ENCODE peak calls at places on chromosomes 16 and 17, in four cellular contexts. One of them, this sample, is unnamed. For H3K4me1, the result is how much of the 10 kb centered on the place peaks cover.

GRCh38 chr16:90046122-90046970 is 27.1 kb upstream of the DBNDD1 start:
- DNase-seq in H1: peak
- DNase-seq in IMR-90: no peak
- DNase-seq in mesendoderm: peak
- DNase-seq in this sample: peak

GRCh38 chr17:48382989-48383388 is 47.0 kb downstream of the SKAP1 start:
- DNase-seq in H1: no peak
- DNase-seq in IMR-90: no peak
- DNase-seq in mesendoderm: no peak
- DNase-seq in this sample: no peak

GRCh38 chr16:53282975-53283946 is 151.0 kb upstream of the RBL2 start:
- DNase-seq in H1: no peak
- DNase-seq in IMR-90: peak
- DNase-seq in mesendoderm: peak
- DNase-seq in this sample: no peak

GRCh38 chr17:57962441-57963148 is 7.4 kb upstream of the CUEDC1 start:
- DNase-seq in H1: no peak
- DNase-seq in IMR-90: no peak
- DNase-seq in mesendoderm: no peak
- DNase-seq in this sample: no peak

GRCh38 chr17:79620207-79621038 is 9.6 kb upstream of the RBFOX3 start:
- DNase-seq in H1: no peak
- DNase-seq in IMR-90: no peak
- DNase-seq in mesendoderm: no peak
- DNase-seq in this sample: peak

GRCh38 chr17:8880466-8880865 is 13.0 kb upstream of the PIK3R6 start:
- DNase-seq in H1: no peak
- DNase-seq in IMR-90: no peak
- DNase-seq in mesendoderm: no peak
- DNase-seq in this sample: no peak

GRCh38 chr17:64413505-64413904 is 22.8 kb upstream of the PECAM1 start:
- DNase-seq in H1: no peak
- DNase-seq in IMR-90: no peak
- DNase-seq in mesendoderm: peak
- DNase-seq in this sample: no peak

GRCh38 chr16:31010539-31010938 is at the start of gene STX1B:
- DNase-seq in H1: no peak
- DNase-seq in IMR-90: no peak
- DNase-seq in mesendoderm: peak
- DNase-seq in this sample: peak

GRCh38 chr16:85752511-85753420 is 1.9 kb upstream of the C16orf74 start:
- DNase-seq in H1: no peak
- DNase-seq in IMR-90: peak
- DNase-seq in mesendoderm: peak
- DNase-seq in this sample: peak

GRCh38 chr16:27818231-27818630 is 245.3 kb downstream of the GSG1L start:
- DNase-seq in H1: no peak
- DNase-seq in IMR-90: no peak
- DNase-seq in mesendoderm: no peak
- DNase-seq in this sample: no peak

GRCh38 chr17:44758414-44759095 is at the start of gene ADAM11:
- DNase-seq in H1: no peak
- DNase-seq in IMR-90: no peak
- DNase-seq in mesendoderm: no peak
- DNase-seq in this sample: peak

GRCh38 chr17:52306314-52306713 is 147.8 kb upstream of the CA10 start:
- DNase-seq in H1: no peak
- DNase-seq in IMR-90: no peak
- DNase-seq in mesendoderm: no peak
- DNase-seq in this sample: no peak
- H3K56ac ChIP-seq in H1: no peak
- H3K56ac ChIP-seq in IMR-90: no peak
- H3K56ac ChIP-seq in mesendoderm: no peak
- H3K56ac ChIP-seq in this sample: no peak

GRCh38 chr17:81436294-81436849 is 41.1 kb downstream of the BAHCC1 start:
- DNase-seq in H1: no peak
- DNase-seq in IMR-90: no peak
- DNase-seq in mesendoderm: no peak
- DNase-seq in this sample: no peak
- H3K4me1 ChIP-seq in H1: under half
- H3K4me1 ChIP-seq in IMR-90: under half
- H3K4me1 ChIP-seq in mesendoderm: under half
- H3K4me1 ChIP-seq in this sample: under half

GRCh38 chr16:19914877-19915276 is 30.2 kb upstream of the GPRC5B start:
- DNase-seq in H1: no peak
- DNase-seq in IMR-90: no peak
- DNase-seq in mesendoderm: no peak
- DNase-seq in this sample: no peak
- H3K56ac ChIP-seq in H1: no peak
- H3K56ac ChIP-seq in IMR-90: no peak
- H3K56ac ChIP-seq in mesendoderm: no peak
- H3K56ac ChIP-seq in this sample: no peak

DNA sequence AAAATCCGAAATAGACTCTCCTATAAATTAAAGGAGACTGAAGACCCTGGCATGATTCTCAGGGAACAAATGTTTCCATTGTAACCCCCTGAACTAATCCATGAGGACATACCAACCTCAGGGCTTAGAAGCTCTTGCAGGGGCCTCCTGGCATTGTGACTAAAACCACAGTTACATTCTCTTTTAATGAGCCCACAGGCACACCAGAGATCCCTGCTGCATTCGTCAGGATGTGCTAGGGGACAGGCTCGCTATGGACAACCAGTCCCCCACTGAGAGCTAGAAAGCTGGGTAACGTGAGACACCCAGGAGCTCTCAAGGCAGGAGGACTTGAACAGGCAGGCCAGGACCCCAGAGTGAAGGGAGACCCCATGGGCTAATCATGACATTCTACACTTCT is 140.6 kb upstream of the TNRC6C start:
- DNase-seq in H1: no peak
- DNase-seq in IMR-90: no peak
- DNase-seq in mesendoderm: no peak
- DNase-seq in this sample: no peak
- H3K4me1 ChIP-seq in H1: under half
- H3K4me1 ChIP-seq in IMR-90: under half
- H3K4me1 ChIP-seq in mesendoderm: under half
- H3K4me1 ChIP-seq in this sample: under half

DNA sequence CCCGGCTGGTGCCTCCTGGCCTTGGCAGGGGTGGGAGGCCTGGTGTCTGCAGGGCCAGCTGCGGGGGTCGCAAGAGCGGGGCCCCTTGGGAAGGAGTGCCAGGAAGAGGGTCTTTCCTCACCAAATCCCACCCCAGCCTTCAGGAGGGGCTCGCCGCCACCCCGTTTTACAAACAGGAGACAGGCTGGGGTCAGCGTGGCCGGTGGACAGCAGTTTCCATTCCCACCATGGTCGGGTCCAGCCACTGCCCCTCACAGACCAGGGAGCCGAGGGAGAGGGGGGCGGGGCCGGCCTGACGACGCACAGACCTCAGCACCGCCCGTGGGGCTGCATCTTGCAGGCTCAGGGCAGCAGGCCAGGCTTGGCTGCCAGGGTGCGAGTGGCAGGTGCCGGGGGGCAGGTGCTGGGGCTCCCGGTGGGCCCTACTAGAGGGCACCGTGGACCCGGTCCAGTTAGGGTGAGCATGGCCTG is 7.6 kb downstream of the CBFA2T3 start:
- DNase-seq in H1: no peak
- DNase-seq in IMR-90: no peak
- DNase-seq in mesendoderm: no peak
- DNase-seq in this sample: no peak
- H3K56ac ChIP-seq in H1: no peak
- H3K56ac ChIP-seq in IMR-90: no peak
- H3K56ac ChIP-seq in mesendoderm: no peak
- H3K56ac ChIP-seq in this sample: no peak

DNA sequence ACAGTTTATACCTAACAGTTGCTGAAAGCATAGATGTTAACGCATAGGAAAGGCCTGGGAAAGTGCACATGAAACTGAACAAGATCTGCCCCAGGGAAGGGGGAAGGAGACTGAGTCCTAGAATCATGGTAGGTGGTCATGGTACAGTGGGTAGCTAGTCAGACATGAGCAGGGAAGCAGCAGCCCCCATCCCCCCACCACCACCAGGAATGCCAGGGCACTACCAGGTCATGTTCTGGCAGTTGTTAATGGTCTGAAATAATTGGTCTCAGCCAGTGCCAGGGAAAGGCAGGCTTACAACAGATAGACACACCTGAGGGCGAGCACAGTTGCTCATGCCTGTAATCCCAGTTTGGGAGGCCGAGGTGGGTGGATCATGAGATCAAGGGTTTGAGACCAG is 185.2 kb downstream of the CPPED1 start:
- DNase-seq in H1: no peak
- DNase-seq in IMR-90: no peak
- DNase-seq in mesendoderm: no peak
- DNase-seq in this sample: no peak
- H3K4me1 ChIP-seq in H1: under half
- H3K4me1 ChIP-seq in IMR-90: under half
- H3K4me1 ChIP-seq in mesendoderm: under half
- H3K4me1 ChIP-seq in this sample: under half

GRCh38 chr16:55009581-55009980 is 78.9 kb downstream of the IRX5 start:
- DNase-seq in H1: no peak
- DNase-seq in IMR-90: no peak
- DNase-seq in mesendoderm: no peak
- DNase-seq in this sample: no peak
- H3K56ac ChIP-seq in H1: no peak
- H3K56ac ChIP-seq in IMR-90: no peak
- H3K56ac ChIP-seq in mesendoderm: no peak
- H3K56ac ChIP-seq in this sample: no peak